ENCODE peak calls at places on chromosomes 2 and 18, in five cellular contexts. G is cardiac fibroblast, A is lower leg skin, S is epithelial cell of proximal tubule, E is WTC11. D is an unnamed sample.

GRCh38 chr2:172234716-172235661 is 132.3 kb upstream of the DLX2 start:
- DNase-seq in G (no peak), A (no peak), S (no peak), E (peak), D (no peak)

GRCh38 chr2:128420131-128420530 is 101.5 kb upstream of the HS6ST1 start:
- DNase-seq in G (no peak), A (peak), S (no peak), E (no peak), D (no peak)

GRCh38 chr2:134181219-134181618 is 72.7 kb upstream of the MGAT5 start:
- DNase-seq in G (no peak), A (no peak), S (no peak), E (no peak), D (peak)

GRCh38 chr2:86338778-86339295 is 1.4 kb upstream of the REEP1 start:
- DNase-seq in G (no peak), A (no peak), S (no peak), E (no peak), D (no peak)

GRCh38 chr18:46570134-46570533 is 86.9 kb downstream of the LOXHD1 start:
- DNase-seq in G (no peak), A (no peak), S (no peak), E (no peak), D (no peak)

GRCh38 chr18:79857082-79857661 is 59.4 kb downstream of the KCNG2 start:
- DNase-seq in G (peak), A (no peak), S (no peak), E (no peak), D (peak)

GRCh38 chr2:46722142-46722541 is 193.5 kb downstream of the MCFD2 start:
- DNase-seq in G (no peak), A (no peak), S (no peak), E (no peak), D (no peak)

GRCh38 chr2:218985325-218986091 is 524 bp upstream of the FEV start:
- DNase-seq in G (no peak), A (no peak), S (no peak), E (peak), D (no peak)

GRCh38 chr2:235170536-235171510 is 219.0 kb downstream of the SH3BP4 start:
- DNase-seq in G (peak), A (no peak), S (peak), E (peak), D (no peak)

GRCh38 chr18:42929181-42929580 is 186.3 kb downstream of the RIT2 start:
- DNase-seq in G (peak), A (no peak), S (no peak), E (no peak), D (no peak)

GRCh38 chr2:199428291-199428690 is 29.4 kb downstream of the SATB2 start:
- DNase-seq in G (no peak), A (no peak), S (no peak), E (no peak), D (no peak)

GRCh38 chr2:218879881-218880748 is 537 bp upstream of the WNT10A start:
- DNase-seq in G (no peak), A (no peak), S (no peak), E (peak), D (no peak)

GRCh38 chr2:15944325-15945017 is 4.1 kb downstream of the MYCN start:
- DNase-seq in G (no peak), A (no peak), S (no peak), E (no peak), D (no peak)

GRCh38 chr18:10454800-10455550 is 540 bp downstream of the APCDD1 start:
- DNase-seq in G (peak), A (no peak), S (no peak), E (peak), D (no peak)

GRCh38 chr18:48991299-48992055 is 40.7 kb upstream of the SMAD7 start:
- DNase-seq in G (no peak), A (no peak), S (no peak), E (no peak), D (no peak)

GRCh38 chr2:219243291-219243761 is 1.9 kb downstream of the GLB1L start:
- DNase-seq in G (peak), A (no peak), S (no peak), E (no peak), D (no peak)

GRCh38 chr2:26495705-26496271 is 17.9 kb upstream of the OTOF start:
- DNase-seq in G (no peak), A (no peak), S (peak), E (no peak), D (no peak)

GRCh38 chr2:208300847-208301618 is 35.0 kb downstream of the PIKFYVE start:
- DNase-seq in G (no peak), A (no peak), S (no peak), E (no peak), D (no peak)

GRCh38 chr2:78817430-78817829 is 208.1 kb upstream of the REG3G start:
- DNase-seq in G (no peak), A (no peak), S (no peak), E (no peak), D (no peak)

GRCh38 chr18:13220326-13220991 is 1.9 kb downstream of the LDLRAD4 start:
- DNase-seq in G (no peak), A (no peak), S (no peak), E (no peak), D (no peak)

GRCh38 chr2:238081561-238081960 is 18.6 kb upstream of the ESPNL start:
- DNase-seq in G (no peak), A (no peak), S (no peak), E (no peak), D (no peak)

GRCh38 chr2:105257981-105258380 is 16.4 kb downstream of the GPR45 start:
- DNase-seq in G (no peak), A (no peak), S (no peak), E (no peak), D (no peak)

GRCh38 chr2:142165790-142166189 is 35.0 kb upstream of the LRP1B start:
- DNase-seq in G (peak), A (no peak), S (peak), E (peak), D (no peak)
- TF ChIP-seq CTCF in G (peak), A (no peak), S (peak), E (no peak), D (no peak)

GRCh38 chr2:10036095-10036879 is 7.1 kb upstream of the KLF11 start:
- DNase-seq in G (peak), A (no peak), S (peak), E (no peak), D (no peak)
- TF ChIP-seq CTCF in G (peak), A (no peak), S (peak), E (no peak), D (peak)

DNA sequence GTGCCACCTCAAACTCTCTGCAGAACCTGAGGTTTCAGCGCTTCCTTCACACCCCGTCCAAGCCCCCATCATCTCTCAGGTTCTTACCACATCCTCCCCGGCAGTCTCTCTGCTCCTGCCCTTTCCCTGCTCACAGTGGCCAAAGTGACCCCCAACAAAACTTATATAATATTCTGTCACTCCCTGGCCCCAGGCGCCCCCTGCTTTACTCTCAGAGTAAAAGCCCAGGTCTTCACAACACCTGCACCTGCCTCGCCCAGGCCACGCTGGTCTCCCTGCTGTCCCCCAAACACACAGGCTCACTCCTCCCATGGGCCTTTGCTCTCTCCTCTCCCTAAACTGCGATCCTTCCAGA is 6.4 kb downstream of the ITGB1BP1 start:
- DNase-seq in G (no peak), A (no peak), S (no peak), E (peak), D (no peak)
- TF ChIP-seq CTCF in G (no peak), A (no peak), S (no peak), E (no peak), D (no peak)

GRCh38 chr2:20676353-20677215 is 9.6 kb downstream of the GDF7 start:
- DNase-seq in G (no peak), A (no peak), S (peak), E (no peak), D (no peak)
- TF ChIP-seq CTCF in G (peak), A (no peak), S (peak), E (no peak), D (no peak)

GRCh38 chr2:210577263-210578071 is 21.1 kb downstream of the CPS1 start:
- DNase-seq in G (peak), A (no peak), S (no peak), E (no peak), D (no peak)
- TF ChIP-seq CTCF in G (peak), A (no peak), S (peak), E (peak), D (peak)

GRCh38 chr2:28327596-28327962 is 65.1 kb upstream of the FOSL2 start:
- DNase-seq in G (no peak), A (no peak), S (no peak), E (no peak), D (no peak)
- TF ChIP-seq CTCF in G (no peak), A (no peak), S (no peak), E (no peak), D (no peak)